ENCODE peak calls at places on chromosomes 3 and 15, in seven cellular contexts. A, H, Q, W, V, F and G are unnamed samples.

GRCh38 chr3:47149339-47149933 is 14.5 kb downstream of the SETD2 start:
- DNase-seq in F (no peak), Q (no peak), A (no peak), W (no peak), V (no peak), H (no peak), G (no peak)

GRCh38 chr15:31732695-31733094 is 297.6 kb upstream of the CHRNA7 start:
- DNase-seq in A (no peak), V (no peak), F (no peak), H (no peak), Q (no peak), W (no peak), G (no peak)

GRCh38 chr3:87247086-87247781 is 20.1 kb downstream of the CHMP2B start:
- DNase-seq in V (no peak), F (no peak), A (no peak), H (no peak), W (no peak), Q (no peak), G (no peak)

GRCh38 chr3:13211605-13212210 is 138.5 kb upstream of the IQSEC1 start:
- DNase-seq in Q (no peak), W (no peak), V (no peak), A (no peak), H (no peak), F (no peak), G (no peak)

GRCh38 chr15:96849501-96849900 is 519.0 kb downstream of the NR2F2 start:
- DNase-seq in Q (no peak), V (no peak), A (no peak), W (no peak), F (no peak), H (no peak), G (no peak)

GRCh38 chr15:84981711-84982300 is at the start of gene PDE8A:
- DNase-seq in W (no peak), F (peak; percentile 63), H (peak; percentile 54), V (no peak), Q (no peak), A (peak; percentile 23), G (no peak)

GRCh38 chr15:60469893-60470641 is 8.9 kb downstream of the ICE2 start:
- DNase-seq in A (no peak), H (no peak), Q (no peak), F (peak; percentile 36), W (no peak), V (no peak), G (no peak)

GRCh38 chr3:46959169-46959515 is 17.4 kb downstream of the CCDC12 start:
- DNase-seq in A (no peak), F (no peak), V (no peak), W (no peak), H (no peak), Q (no peak), G (no peak)

GRCh38 chr3:105473521-105474223 is 107.0 kb downstream of the ALCAM start:
- DNase-seq in F (no peak), V (no peak), Q (no peak), H (no peak), W (no peak), A (no peak), G (peak; percentile 94)